ENCODE peak calls at places on chromosomes 13 and 19, in five cellular contexts. Q is mesenchymal stem cell, R is neuronal stem cell, F is H1, N is trophoblast cell. S is an unnamed sample.

GRCh38 chr19:5621945-5622464 is 571 bp downstream of the SAFB2 start:
- DNase-seq in R (no peak), Q (no peak), F (no peak), N (no peak), S (no peak)

GRCh38 chr13:39224841-39225240 is 186.6 kb downstream of the NHLRC3 start:
- DNase-seq in R (no peak), N (no peak), Q (no peak), F (no peak), S (no peak)

GRCh38 chr19:41563847-41564514 is 12.0 kb upstream of the CEACAM21 start:
- DNase-seq in Q (no peak), N (no peak), R (no peak), F (no peak), S (peak)

GRCh38 chr19:5321851-5322681 is 18.5 kb downstream of the PTPRS start:
- DNase-seq in N (no peak), R (no peak), F (no peak), Q (no peak), S (no peak)

GRCh38 chr13:73520566-73521290 is 461.9 kb downstream of the KLF5 start:
- DNase-seq in N (no peak), R (no peak), Q (no peak), F (no peak), S (no peak)

GRCh38 chr19:4443966-4444764 is 13.4 kb downstream of the UBXN6 start:
- DNase-seq in R (no peak), F (no peak), N (no peak), Q (no peak), S (no peak)

GRCh38 chr19:35462476-35462953 is 14.5 kb downstream of the FFAR2 start:
- DNase-seq in F (no peak), Q (peak), R (no peak), N (peak), S (no peak)

GRCh38 chr13:24745861-24746617 is 17.9 kb upstream of the RNF17 start:
- DNase-seq in N (no peak), R (peak), F (no peak), Q (no peak), S (no peak)

GRCh38 chr19:18802354-18802753 is 11.2 kb upstream of the COMP start:
- DNase-seq in F (no peak), N (no peak), Q (no peak), R (no peak), S (peak)

GRCh38 chr13:75308222-75308621 is 173.7 kb downstream of the TBC1D4 start:
- DNase-seq in N (no peak), Q (no peak), F (no peak), R (no peak), S (no peak)

GRCh38 chr13:84574851-84575250 is 692.6 kb upstream of the SLITRK1 start:
- DNase-seq in N (no peak), F (no peak), Q (peak), R (no peak), S (no peak)

GRCh38 chr13:27794921-27795717 is 2.8 kb downstream of the GSX1 start:
- DNase-seq in F (no peak), N (no peak), Q (no peak), R (no peak), S (peak)

GRCh38 chr13:75555836-75556235 is 6.2 kb downstream of the UCHL3 start:
- DNase-seq in R (no peak), N (no peak), Q (no peak), F (no peak), S (no peak)

GRCh38 chr19:49939721-49940481 is 10.6 kb upstream of the NUP62 start:
- DNase-seq in F (no peak), Q (no peak), N (no peak), R (no peak), S (no peak)

GRCh38 chr13:59643906-59644626 is 519.7 kb downstream of the DIAPH3 start:
- DNase-seq in R (no peak), N (no peak), F (no peak), Q (no peak), S (no peak)

GRCh38 chr19:44113784-44114390 is 688 bp downstream of the ZNF225 start:
- DNase-seq in R (peak), Q (no peak), N (no peak), F (no peak), S (peak)

GRCh38 chr13:93146584-93147292 is 79.9 kb upstream of the GPC6 start:
- DNase-seq in Q (peak), N (no peak), R (no peak), F (no peak), S (no peak)
- H3K14ac ChIP-seq in Q (no peak), N (no peak), R (no peak), F (no peak), S (no peak)

DNA sequence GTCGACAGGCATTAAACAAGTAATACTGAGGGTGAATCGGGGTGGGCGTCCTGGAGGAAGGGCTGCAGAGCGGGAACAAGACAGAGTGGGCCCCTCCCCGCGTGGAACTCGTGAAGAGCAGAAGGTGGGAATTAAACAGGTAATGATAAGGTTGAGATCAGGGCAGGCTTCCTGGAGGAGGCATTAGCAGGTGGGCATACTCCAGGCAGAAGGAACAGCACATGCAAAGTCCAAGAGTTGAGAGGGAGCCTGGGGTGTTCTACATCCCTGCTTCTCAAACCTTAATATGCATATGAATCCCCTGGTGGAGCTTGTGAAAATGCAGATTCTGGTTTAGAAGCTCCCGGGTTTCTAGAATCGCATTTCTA is 23.3 kb downstream of the SLC8A2 start:
- DNase-seq in R (no peak), N (no peak), F (no peak), Q (no peak), S (no peak)
- H2BK12ac ChIP-seq in R (no peak), N (no peak), F (peak), Q (no peak), S (no peak)

GRCh38 chr19:10719466-10719961 is 1.6 kb downstream of the DNM2 start:
- DNase-seq in N (no peak), Q (peak), R (no peak), F (no peak), S (no peak)

GRCh38 chr19:10717356-10718204 is at the start of gene DNM2:
- DNase-seq in N (peak), Q (peak), F (peak), R (peak), S (peak)

GRCh38 chr19:10718205-10719196 is 622 bp downstream of the DNM2 start:
- DNase-seq in N (peak), Q (peak), R (no peak), F (no peak), S (no peak)

GRCh38 chr19:10720607-10721125 is 2.8 kb downstream of the DNM2 start:
- DNase-seq in N (no peak), Q (no peak), R (no peak), F (no peak), S (no peak)

GRCh38 chr19:10717054-10717355 is 874 bp upstream of the DNM2 start:
- DNase-seq in N (no peak), Q (no peak), F (no peak), R (no peak), S (no peak)
- H4K8ac ChIP-seq in N (peak), Q (peak), F (peak), R (no peak), S (no peak)

GRCh38 chr13:64849174-64849573 is 2381.0 kb downstream of the PCDH9 start:
- DNase-seq in F (no peak), Q (no peak), R (no peak), N (no peak), S (no peak)
- H3K14ac ChIP-seq in F (no peak), Q (no peak), R (no peak), N (no peak), S (no peak)

GRCh38 chr13:40330950-40331349 is 335.5 kb downstream of the FOXO1 start:
- DNase-seq in Q (no peak), N (no peak), R (no peak), F (no peak), S (no peak)
- H2BK12ac ChIP-seq in Q (no peak), N (no peak), R (no peak), F (no peak), S (no peak)

GRCh38 chr19:3294080-3294850 is 69.8 kb downstream of the CELF5 start:
- DNase-seq in N (no peak), F (no peak), Q (no peak), R (no peak), S (no peak)

GRCh38 chr19:3292958-3293529 is 68.6 kb downstream of the CELF5 start:
- DNase-seq in Q (no peak), N (no peak), R (no peak), F (no peak), S (no peak)

GRCh38 chr19:3291644-3292043 is 67.2 kb downstream of the CELF5 start:
- DNase-seq in F (no peak), N (no peak), Q (no peak), R (no peak), S (no peak)

GRCh38 chr19:3295581-3295980 is 70.8 kb upstream of the NFIC start:
- DNase-seq in Q (no peak), F (no peak), R (no peak), N (no peak), S (no peak)

GRCh38 chr19:3293560-3293959 is 69.1 kb downstream of the CELF5 start:
- DNase-seq in Q (no peak), F (no peak), N (no peak), R (no peak), S (no peak)
- H4K8ac ChIP-seq in Q (no peak), F (no peak), N (no peak), R (no peak), S (no peak)